ENCODE peak calls at places on chromosomes 5 and 9, in six cellular contexts. G, C, J, O, H and B are unnamed samples.
A peak's percentile ranks its signal among the peaks of the same experiment; 100 is the strongest.

GRCh38 chr9:86836797-86837196 is 110.5 kb downstream of the GAS1 start:
- DNase-seq in G (no peak), C (no peak), J (no peak), O (no peak), H (no peak), B (no peak)

GRCh38 chr9:124218438-124219289 is 39.1 kb upstream of the NEK6 start:
- DNase-seq in G (peak; percentile 71), C (peak; percentile 77), J (peak; percentile 66), O (no peak), H (peak; percentile 44), B (peak; percentile 48)

GRCh38 chr5:159905496-159905895 is 10.8 kb upstream of the ADRA1B start:
- DNase-seq in G (no peak), C (peak; percentile 60), J (peak; percentile 86), O (no peak), H (no peak), B (no peak)

GRCh38 chr5:153623906-153624765 is 133.7 kb downstream of the GRIA1 start:
- DNase-seq in G (no peak), C (no peak), J (peak; percentile 69), O (no peak), H (no peak), B (no peak)

GRCh38 chr9:106110483-106110882 is 416.1 kb downstream of the TMEM38B start:
- DNase-seq in G (no peak), C (no peak), J (no peak), O (no peak), H (no peak), B (no peak)

GRCh38 chr5:32126691-32127090 is 47.4 kb downstream of the GOLPH3 start:
- DNase-seq in G (no peak), C (no peak), J (peak; percentile 5), O (no peak), H (no peak), B (no peak)

GRCh38 chr5:155546075-155546474 is 532.5 kb downstream of the KIF4B start:
- DNase-seq in G (no peak), C (no peak), J (no peak), O (no peak), H (no peak), B (no peak)

GRCh38 chr9:88237454-88238280 is 99.4 kb upstream of the SPATA31C2 start:
- DNase-seq in G (no peak), C (no peak), J (no peak), O (no peak), H (no peak), B (no peak)

GRCh38 chr9:81028504-81028903 is 660.8 kb downstream of the TLE1 start:
- DNase-seq in G (no peak), C (no peak), J (peak; percentile 97), O (no peak), H (no peak), B (no peak)

GRCh38 chr9:1298027-1298426 is 247.9 kb downstream of the DMRT2 start:
- DNase-seq in G (no peak), C (no peak), J (no peak), O (no peak), H (no peak), B (no peak)

DNA sequence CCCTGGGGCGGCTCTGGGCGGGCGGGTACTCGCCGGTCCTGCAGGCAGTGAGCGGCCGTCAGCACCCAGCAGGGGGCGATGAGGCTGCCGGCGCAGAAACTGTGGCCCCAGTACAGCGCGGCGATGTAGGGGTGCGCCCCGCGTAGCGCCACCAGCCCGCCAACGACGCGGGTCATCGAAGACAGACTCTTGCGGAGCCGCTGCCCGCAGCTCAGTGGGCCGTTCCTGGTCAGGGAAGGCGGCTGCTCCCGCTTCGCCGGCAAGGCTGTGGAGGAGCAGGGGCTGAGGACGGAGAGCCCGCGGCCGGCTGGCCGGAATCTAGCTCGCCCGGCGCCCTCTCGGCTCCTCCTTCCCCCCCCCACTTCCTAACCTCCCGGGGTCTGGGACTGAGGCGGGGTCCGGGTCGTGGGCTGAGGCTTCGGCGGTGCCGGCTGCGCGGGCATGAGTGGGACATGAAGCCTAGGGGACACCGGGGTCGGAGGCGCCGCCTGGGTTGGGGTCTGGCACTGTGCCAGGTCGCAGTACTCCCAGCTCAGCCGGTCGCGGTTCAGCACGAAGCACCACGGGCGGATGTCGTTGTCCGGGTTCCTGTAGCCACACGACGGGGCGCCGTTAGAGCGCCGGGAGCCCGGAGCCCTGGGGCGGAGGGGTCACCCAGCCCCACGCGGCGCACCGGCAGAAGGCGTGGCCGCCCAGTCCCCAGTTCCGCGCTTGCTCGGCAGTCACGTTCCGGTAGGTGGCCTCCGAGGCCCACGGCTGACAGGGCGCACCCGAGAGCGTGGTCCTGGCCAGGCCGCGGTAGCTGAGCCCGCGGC is 3.6 kb upstream of the PFN3 start:
- DNase-seq in G (peak; percentile 95), C (peak; percentile 92), J (peak; percentile 75), O (peak; percentile 82), H (peak; percentile 85), B (peak; percentile 61)
- TF ChIP-seq POLR2A in G (no peak), C (no peak), J (no peak), O (no peak), H (no peak), B (no peak)

DNA sequence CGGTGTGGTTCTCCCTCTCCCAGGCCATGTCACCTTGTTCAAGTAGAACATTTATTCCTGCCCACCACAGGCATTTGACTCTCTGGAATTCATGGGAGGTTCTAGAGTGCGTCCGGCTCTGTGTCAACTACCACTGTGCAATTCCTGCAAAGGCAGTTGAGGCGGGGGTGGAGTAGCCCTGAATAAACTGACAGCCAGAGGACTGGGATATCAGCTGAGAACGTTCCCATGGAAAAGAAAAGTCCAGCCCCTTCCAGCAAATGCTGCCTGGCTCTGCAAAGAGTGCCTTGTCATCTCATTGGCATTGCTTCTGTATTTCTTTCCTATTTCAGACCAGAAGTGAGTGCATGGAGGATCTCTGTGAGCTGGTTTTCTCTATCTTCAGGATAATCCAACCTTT is 18.9 kb upstream of the MEGF9 start:
- DNase-seq in G (no peak), C (no peak), J (peak; percentile 80), O (no peak), H (no peak), B (no peak)
- H3K4me1 ChIP-seq in G (peaks cover 47% of the 10 kb centered on the region), C (no peaks in the 10 kb centered on the region), J (peaks cover 25% of the 10 kb centered on the region), O (no peaks in the 10 kb centered on the region), H (no peaks in the 10 kb centered on the region), B (no peaks in the 10 kb centered on the region)

DNA sequence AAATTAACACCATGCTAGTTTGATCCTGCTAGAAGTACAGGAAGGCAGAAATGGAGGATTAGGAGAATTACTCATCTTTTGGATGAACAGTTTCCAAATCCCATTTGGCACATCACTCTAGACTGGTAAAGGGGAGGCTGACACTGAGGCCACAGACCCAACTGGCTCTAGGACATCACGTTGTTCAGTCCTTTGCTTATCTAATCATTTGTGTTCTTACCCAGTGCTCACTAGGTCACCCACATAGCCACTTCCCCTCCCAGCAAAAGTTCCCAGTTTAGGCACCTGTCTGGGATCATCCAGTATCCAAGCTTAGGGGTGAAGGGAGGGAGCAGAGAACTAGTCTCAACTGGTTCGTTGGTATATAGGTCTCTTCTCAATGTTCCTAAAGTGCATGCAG is 1.6 kb upstream of the LEAP2 start:
- DNase-seq in G (no peak), C (no peak), J (no peak), O (no peak), H (no peak), B (no peak)
- TF ChIP-seq POLR2A in G (no peak), C (no peak), J (no peak), O (no peak), H (no peak), B (no peak)

GRCh38 chr9:3263698-3264097 is 262.1 kb downstream of the RFX3 start:
- DNase-seq in G (no peak), C (no peak), J (no peak), O (no peak), H (no peak), B (no peak)
- H3K4me1 ChIP-seq in G (no peaks in the 10 kb centered on the region), C (no peaks in the 10 kb centered on the region), J (no peaks in the 10 kb centered on the region), O (peaks cover 11% of the 10 kb centered on the region), H (no peaks in the 10 kb centered on the region), B (no peaks in the 10 kb centered on the region)

DNA sequence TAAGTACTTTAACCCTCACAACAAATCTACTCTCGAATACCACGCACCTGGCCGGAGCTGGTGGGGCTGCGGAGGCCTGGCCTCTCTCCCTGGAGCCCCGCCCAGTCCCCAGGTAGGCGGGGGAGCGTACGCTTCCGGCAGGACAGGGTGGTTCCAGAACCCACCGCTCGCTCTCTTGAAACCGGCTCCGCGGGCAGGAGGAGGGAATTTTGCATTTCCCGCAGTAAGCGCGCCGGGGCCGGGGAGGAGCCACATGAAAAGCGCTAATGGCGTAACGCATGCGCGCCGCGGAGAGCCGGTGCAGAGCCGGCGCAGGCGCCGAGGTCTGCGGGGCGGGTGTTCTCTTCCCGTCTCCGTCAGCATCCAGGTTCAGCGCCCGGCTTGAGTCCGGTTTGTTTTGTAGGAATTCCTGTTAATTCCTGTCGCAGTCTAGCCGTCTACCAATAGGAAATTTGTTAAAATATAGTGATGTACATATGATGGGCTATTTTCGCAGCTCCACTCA is 20.8 kb downstream of the CAVIN4 start:
- DNase-seq in G (peak; percentile 95), C (peak; percentile 90), J (peak; percentile 71), O (peak; percentile 96), H (peak; percentile 85), B (peak; percentile 25)
- TF ChIP-seq POLR2A in G (no peak), C (no peak), J (no peak), O (peak; percentile 17), H (no peak), B (no peak)

DNA sequence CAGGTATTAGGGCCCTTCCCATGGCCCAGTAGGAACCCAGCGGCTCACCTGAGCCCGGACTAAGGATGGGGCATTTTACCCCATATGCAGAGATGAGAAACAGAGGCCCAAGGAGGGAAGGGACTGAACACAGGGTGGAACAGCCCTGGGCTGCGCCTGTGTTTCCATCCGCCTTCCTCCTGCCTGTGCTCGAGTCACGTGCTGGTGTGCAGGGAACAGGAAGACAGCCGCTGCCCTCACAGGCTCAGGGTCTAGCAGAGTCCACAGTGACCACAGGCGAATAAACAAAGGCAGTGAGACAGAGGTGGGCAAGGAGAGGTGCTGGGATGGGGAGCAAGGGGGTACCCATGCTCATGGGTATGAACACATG is 129.4 kb downstream of the C9orf50 start:
- DNase-seq in G (no peak), C (peak; percentile 56), J (no peak), O (no peak), H (no peak), B (no peak)
- H3K4me1 ChIP-seq in G (peaks cover 76% of the 10 kb centered on the region), C (peaks cover 39% of the 10 kb centered on the region), J (peaks cover 56% of the 10 kb centered on the region), O (peaks cover 3% of the 10 kb centered on the region), H (peaks cover 48% of the 10 kb centered on the region), B (peaks cover 48% of the 10 kb centered on the region)

GRCh38 chr5:74649421-74649973 is 9.0 kb upstream of the ENC1 start:
- DNase-seq in G (no peak), C (no peak), J (no peak), O (no peak), H (no peak), B (no peak)

GRCh38 chr5:74652576-74652975 is 12.0 kb upstream of the ENC1 start:
- DNase-seq in G (no peak), C (no peak), J (no peak), O (no peak), H (no peak), B (no peak)

GRCh38 chr5:74648835-74649286 is 8.3 kb upstream of the ENC1 start:
- DNase-seq in G (no peak), C (no peak), J (peak; percentile 65), O (no peak), H (no peak), B (no peak)

GRCh38 chr5:74653991-74654390 is 13.5 kb upstream of the ENC1 start:
- DNase-seq in G (no peak), C (no peak), J (no peak), O (no peak), H (no peak), B (no peak)

DNA sequence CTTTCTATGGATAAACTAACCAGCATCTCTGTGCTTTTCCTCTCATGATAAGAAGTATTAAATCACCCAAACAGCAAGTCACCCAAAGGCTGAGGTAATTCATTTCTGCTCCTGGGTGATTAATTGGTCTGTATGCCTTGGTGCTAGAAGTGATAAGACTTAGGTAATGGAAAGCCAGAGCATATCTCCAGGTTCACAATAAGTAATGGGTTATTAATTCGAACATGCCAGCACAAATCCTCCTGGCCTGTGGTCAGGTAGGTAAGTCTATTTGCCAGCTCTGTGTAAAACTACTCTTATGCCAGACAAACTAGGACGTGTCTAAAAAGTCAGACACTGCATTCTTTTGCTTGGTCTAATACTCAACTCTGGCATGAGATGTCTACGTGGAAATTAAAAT is 11.2 kb upstream of the ENC1 start:
- DNase-seq in G (no peak), C (no peak), J (no peak), O (no peak), H (no peak), B (no peak)
- TF ChIP-seq POLR2A in G (no peak), C (no peak), J (no peak), O (no peak), H (no peak), B (no peak)